ENCODE peak calls at places on chromosomes 12 and 14, in seven cellular contexts. A is H54, S is adrenal gland, Y is right lobe of liver, K is heart left ventricle, R is GM12892, V is breast epithelium. H is an unnamed sample.

GRCh38 chr14:100341301-100342031 is 18.3 kb downstream of the SLC25A47 start:
- DNase-seq in A (peak), S (peak), Y (no peak), K (no peak), R (no peak), V (no peak), H (peak)

GRCh38 chr14:80055226-80055625 is 156.1 kb downstream of the DIO2 start:
- DNase-seq in A (no peak), S (no peak), Y (no peak), K (no peak), R (no peak), V (no peak), H (no peak)

GRCh38 chr14:56400426-56400825 is 179.2 kb upstream of the TMEM260 start:
- DNase-seq in A (no peak), S (no peak), Y (no peak), K (no peak), R (no peak), V (no peak), H (no peak)

GRCh38 chr12:93638954-93639353 is 38.2 kb upstream of the CRADD start:
- DNase-seq in A (no peak), S (peak), Y (no peak), K (no peak), R (no peak), V (no peak), H (no peak)

GRCh38 chr14:102028733-102029132 is 58.1 kb downstream of the HSP90AA1 start:
- DNase-seq in A (peak), S (no peak), Y (no peak), K (no peak), R (no peak), V (no peak), H (no peak)

GRCh38 chr12:131911851-131912525 is 17.1 kb upstream of the PUS1 start:
- DNase-seq in A (no peak), S (no peak), Y (peak), K (no peak), R (no peak), V (no peak), H (no peak)

GRCh38 chr12:102769323-102769916 is 147.6 kb downstream of the PAH start:
- DNase-seq in A (peak), S (peak), Y (peak), K (peak), R (peak), V (peak), H (peak)

GRCh38 chr14:20376071-20376588 is 32.7 kb downstream of the PARP2 start:
- DNase-seq in A (no peak), S (no peak), Y (peak), K (no peak), R (no peak), V (no peak), H (no peak)

GRCh38 chr14:37091651-37092050 is 80.8 kb downstream of the SLC25A21 start:
- DNase-seq in A (no peak), S (no peak), Y (no peak), K (no peak), R (no peak), V (no peak), H (no peak)

GRCh38 chr12:46473634-46474201 is 101.1 kb upstream of the SLC38A2 start:
- DNase-seq in A (peak), S (peak), Y (peak), K (peak), R (no peak), V (peak), H (peak)

GRCh38 chr12:130706885-130707570 is 9.1 kb downstream of the RIMBP2 start:
- DNase-seq in A (no peak), S (no peak), Y (no peak), K (no peak), R (no peak), V (no peak), H (no peak)

GRCh38 chr14:103416916-103417315 is 31.7 kb downstream of the MARK3 start:
- DNase-seq in A (no peak), S (no peak), Y (no peak), K (no peak), R (no peak), V (no peak), H (no peak)

GRCh38 chr14:56170028-56170427 is 51.8 kb downstream of the PELI2 start:
- DNase-seq in A (no peak), S (no peak), Y (no peak), K (no peak), R (no peak), V (no peak), H (no peak)

GRCh38 chr12:19547258-19547657 is 108.0 kb downstream of the AEBP2 start:
- DNase-seq in A (no peak), S (no peak), Y (no peak), K (no peak), R (no peak), V (no peak), H (no peak)

GRCh38 chr12:91091916-91092715 is 19.2 kb downstream of the LUM start:
- DNase-seq in A (no peak), S (no peak), Y (no peak), K (no peak), R (no peak), V (no peak), H (no peak)

GRCh38 chr12:102501773-102502172 is 21.4 kb upstream of the IGF1 start:
- DNase-seq in A (no peak), S (no peak), Y (no peak), K (no peak), R (no peak), V (no peak), H (no peak)

GRCh38 chr14:61558271-61558670 is 137.0 kb upstream of the HIF1A start:
- DNase-seq in A (no peak), S (no peak), Y (no peak), K (no peak), R (no peak), V (no peak), H (no peak)

GRCh38 chr12:79409562-79409961 is 281.2 kb downstream of the PAWR start:
- DNase-seq in A (no peak), S (no peak), Y (no peak), K (no peak), R (no peak), V (peak), H (no peak)

GRCh38 chr12:50923361-50924130 is 28.8 kb upstream of the HIGD1C start:
- DNase-seq in A (no peak), S (no peak), Y (no peak), K (no peak), R (no peak), V (no peak), H (no peak)

GRCh38 chr12:50924131-50924438 is 28.3 kb upstream of the HIGD1C start:
- DNase-seq in A (no peak), S (no peak), Y (no peak), K (no peak), R (no peak), V (no peak), H (no peak)

GRCh38 chr12:50925920-50926319 is 26.4 kb upstream of the HIGD1C start:
- DNase-seq in A (no peak), S (no peak), Y (no peak), K (no peak), R (no peak), V (no peak), H (no peak)

GRCh38 chr12:50925342-50925651 is 27.0 kb upstream of the HIGD1C start:
- DNase-seq in A (no peak), S (no peak), Y (no peak), K (no peak), R (no peak), V (no peak), H (peak)

DNA sequence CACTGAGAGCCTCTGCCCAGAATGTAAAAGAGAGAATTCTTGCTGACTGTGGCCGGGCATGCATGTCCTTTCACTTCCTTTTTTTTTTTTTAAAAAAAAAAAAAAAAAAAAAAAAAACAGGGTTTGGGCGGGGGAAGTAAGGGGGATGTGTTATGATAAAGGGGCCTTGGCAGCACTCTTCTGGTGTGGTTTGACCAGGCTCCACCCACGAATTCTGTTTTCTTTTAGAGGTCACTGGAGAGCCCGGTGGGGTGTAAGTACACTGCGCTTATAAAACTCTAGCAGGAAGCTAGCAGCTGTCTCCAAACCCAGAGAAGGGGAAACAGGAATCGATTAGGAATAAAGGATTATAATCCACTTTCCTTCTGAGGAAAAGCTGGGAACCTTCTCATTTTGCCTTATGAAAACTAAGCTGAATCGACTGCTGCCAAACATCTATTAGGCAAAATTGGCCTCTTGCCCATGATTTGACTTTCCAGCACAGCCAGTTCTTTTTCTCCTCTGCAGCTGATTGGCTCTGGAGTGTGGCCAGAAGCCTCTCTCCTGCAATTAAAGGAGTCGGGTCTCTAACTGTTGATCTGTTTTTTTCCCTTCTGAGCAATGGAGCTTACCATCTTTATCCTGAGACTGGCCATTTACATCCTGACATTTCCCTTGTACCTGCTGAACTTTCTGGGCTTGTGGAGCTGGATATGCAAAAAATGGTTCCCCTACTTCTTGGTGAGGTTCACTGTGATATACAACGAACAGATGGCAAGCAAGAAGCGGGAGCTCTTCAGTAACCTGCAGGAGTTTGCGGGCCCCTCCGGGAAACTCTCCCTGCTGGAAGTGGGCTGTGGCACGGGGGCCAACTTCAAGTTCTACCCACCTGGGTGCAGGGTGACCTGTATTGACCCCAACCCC is 27.7 kb upstream of the HIGD1C start:
- DNase-seq in A (peak), S (peak), Y (peak), K (peak), R (peak), V (peak), H (peak)
- TF ChIP-seq POLR2A in A (no peak), S (peak), Y (peak), K (no peak), R (peak), V (no peak), H (no peak)

DNA sequence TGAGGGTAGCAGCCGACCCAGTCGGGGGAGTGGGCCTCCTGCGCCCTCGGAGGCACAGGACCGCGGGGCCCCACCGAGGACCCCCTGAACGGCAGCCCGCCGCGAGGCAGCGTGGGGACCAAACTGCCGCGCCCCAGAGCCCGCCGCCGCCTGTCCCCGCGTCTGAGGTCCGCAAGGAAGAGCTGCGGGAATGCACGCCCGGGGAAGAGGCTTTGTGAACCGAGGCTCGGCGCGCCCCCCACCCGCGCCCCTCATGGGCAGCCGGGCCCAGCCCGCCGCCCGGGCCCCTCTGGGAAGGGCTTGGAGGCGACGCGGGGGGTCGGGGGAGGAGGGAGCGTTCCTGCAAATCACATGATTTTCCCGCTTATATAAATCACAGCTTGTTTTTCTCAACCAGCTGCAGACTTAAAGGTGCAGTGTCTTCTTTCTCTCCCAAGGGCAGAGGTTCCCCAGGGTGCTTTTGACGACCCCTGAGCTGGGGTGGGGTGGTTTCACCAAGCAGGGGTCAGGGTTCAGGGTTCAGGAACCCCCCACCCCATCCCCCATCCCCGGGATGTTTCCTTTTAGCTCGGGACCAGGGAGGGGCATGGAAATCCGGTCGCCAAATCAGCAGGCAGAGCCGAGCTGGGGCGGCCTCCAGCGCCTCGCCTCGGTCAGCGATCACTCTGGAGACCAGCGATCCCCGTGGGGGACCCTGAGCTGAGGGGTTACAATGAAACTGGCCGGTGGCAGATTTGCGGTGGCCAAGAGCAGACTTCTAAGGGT is 44.7 kb upstream of the ATP23 start:
- DNase-seq in A (peak), S (peak), Y (peak), K (peak), R (no peak), V (peak), H (peak)
- TF ChIP-seq POLR2A in A (no peak), S (peak), Y (peak), K (no peak), R (no peak), V (peak), H (peak)

DNA sequence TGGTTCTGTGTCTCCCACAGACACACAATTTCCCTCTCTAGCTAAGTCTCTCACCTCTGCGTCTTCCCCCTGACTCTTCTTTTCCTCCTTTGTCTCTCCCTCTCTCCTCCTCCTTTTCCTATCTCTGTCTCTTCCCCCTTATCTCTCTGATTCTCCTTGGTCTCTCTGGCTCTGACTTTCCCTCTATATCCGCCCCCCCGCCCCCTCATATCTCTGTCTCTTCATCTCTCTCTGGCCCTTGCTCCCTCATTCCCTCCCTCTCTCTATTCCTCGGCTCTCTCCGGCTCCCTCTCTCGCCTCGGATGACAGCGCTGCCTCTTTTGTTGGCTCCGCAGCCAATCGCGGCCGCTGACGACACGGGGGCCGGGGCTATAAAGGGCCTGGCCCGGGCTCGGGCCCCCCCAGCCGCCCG is at the start of gene GDF11:
- DNase-seq in A (peak), S (peak), Y (no peak), K (peak), R (peak), V (no peak), H (peak)
- TF ChIP-seq POLR2A in A (peak), S (peak), Y (peak), K (peak), R (no peak), V (no peak), H (no peak)

GRCh38 chr14:65296876-65297275 is 115.7 kb upstream of the FUT8 start:
- DNase-seq in A (no peak), S (no peak), Y (no peak), K (no peak), R (no peak), V (no peak), H (no peak)
- TF ChIP-seq POLR2A in A (no peak), S (no peak), Y (no peak), K (no peak), R (peak), V (no peak), H (no peak)

GRCh38 chr14:68789798-68790655 is 2.8 kb downstream of the ZFP36L1 start:
- DNase-seq in A (no peak), S (peak), Y (peak), K (no peak), R (no peak), V (peak), H (peak)

GRCh38 chr14:68790656-68791077 is 2.2 kb downstream of the ZFP36L1 start:
- DNase-seq in A (no peak), S (peak), Y (no peak), K (no peak), R (no peak), V (peak), H (peak)

GRCh38 chr14:68788275-68789001 is 4.4 kb downstream of the ZFP36L1 start:
- DNase-seq in A (no peak), S (no peak), Y (no peak), K (no peak), R (no peak), V (peak), H (no peak)

GRCh38 chr14:68787235-68787727 is 5.6 kb downstream of the ZFP36L1 start:
- DNase-seq in A (no peak), S (peak), Y (peak), K (no peak), R (no peak), V (peak), H (no peak)

DNA sequence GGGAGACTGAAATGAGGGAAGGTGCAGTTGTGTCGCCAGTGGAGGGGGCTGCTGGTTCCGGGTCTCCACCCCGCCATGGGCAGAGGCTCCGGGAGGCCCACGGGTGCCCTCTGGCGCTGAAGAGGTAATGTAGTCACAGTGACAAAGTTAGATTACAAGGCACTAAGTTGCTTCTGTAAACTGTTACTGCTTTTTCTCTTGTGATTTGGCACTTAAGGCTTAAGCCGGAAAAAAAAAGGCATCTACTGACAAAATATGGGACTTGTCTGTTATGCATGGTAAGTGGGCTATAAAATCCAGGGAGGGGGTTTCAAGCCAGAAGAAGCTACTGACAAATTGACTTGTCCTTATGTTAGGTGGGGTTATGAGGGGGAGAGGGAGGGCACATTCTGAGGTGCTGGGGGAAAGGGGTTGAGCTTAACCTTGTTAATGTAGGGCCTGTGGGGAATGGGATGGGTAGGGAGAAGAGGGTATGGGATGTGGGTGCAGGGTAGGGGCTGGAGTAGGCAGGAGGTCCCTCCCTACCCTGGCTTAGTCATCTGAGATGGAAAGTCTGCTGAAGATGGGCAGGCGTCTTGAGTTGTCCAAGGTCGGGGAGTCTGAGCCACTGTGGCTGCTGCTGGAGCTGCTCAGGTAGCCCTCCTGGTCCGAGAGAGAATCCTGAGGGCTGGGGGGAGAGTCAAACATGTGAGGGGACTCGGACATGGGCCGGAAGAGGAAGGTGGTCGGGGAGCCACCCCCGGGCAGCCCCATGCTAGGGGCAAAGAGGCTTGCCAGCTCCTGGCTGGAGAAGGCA is 3.7 kb downstream of the ZFP36L1 start:
- DNase-seq in A (no peak), S (peak), Y (peak), K (peak), R (no peak), V (peak), H (peak)
- TF ChIP-seq POLR2A in A (no peak), S (no peak), Y (peak), K (no peak), R (peak), V (no peak), H (no peak)

DNA sequence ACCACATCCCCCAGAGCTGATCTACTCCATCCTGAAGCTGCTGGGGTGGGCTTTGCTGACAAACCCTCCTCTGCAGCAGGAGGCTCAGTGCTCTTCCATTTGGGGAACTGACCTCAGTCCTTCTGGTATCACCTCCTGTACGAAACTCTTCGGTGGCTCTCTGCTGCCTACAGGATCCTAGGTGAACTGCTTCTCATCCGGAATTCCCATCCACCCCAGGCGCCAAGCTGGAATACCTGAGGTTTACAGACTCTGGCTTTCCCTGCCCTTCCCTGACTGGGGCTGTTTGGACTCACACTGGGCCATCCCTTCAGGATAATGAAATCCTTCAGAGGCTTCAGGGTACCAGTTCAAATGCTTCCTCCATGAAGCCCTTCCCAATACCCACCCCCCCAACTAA is 26.2 kb downstream of the GCN1 start:
- DNase-seq in A (no peak), S (no peak), Y (no peak), K (no peak), R (no peak), V (no peak), H (no peak)
- TF ChIP-seq POLR2A in A (no peak), S (no peak), Y (no peak), K (no peak), R (no peak), V (no peak), H (no peak)